ENCODE peak calls at places on chromosomes 13 and 19, in four cellular contexts. One of them, this sample, is unnamed.

GRCh38 chr19:49861541-49862410 is 5.6 kb downstream of the PNKP start:
- DNase-seq in GM12878: no peak
- DNase-seq in K562: no peak
- DNase-seq in HepG2: no peak
- DNase-seq in this sample: no peak

GRCh38 chr19:16901491-16902175 is 12.8 kb downstream of the F2RL3 start:
- DNase-seq in GM12878: no peak
- DNase-seq in K562: peak; percentile 72
- DNase-seq in HepG2: no peak
- DNase-seq in this sample: no peak

GRCh38 chr13:22828081-22828480 is 352.7 kb upstream of the SGCG start:
- DNase-seq in GM12878: no peak
- DNase-seq in K562: no peak
- DNase-seq in HepG2: no peak
- DNase-seq in this sample: no peak

GRCh38 chr19:41925208-41926003 is 2.8 kb downstream of the ERFL start:
- DNase-seq in K562: no peak
- DNase-seq in HepG2: no peak
- DNase-seq in GM12878: no peak
- DNase-seq in this sample: no peak

GRCh38 chr13:72258340-72258981 is 391.5 kb upstream of the DACH1 start:
- DNase-seq in GM12878: no peak
- DNase-seq in K562: no peak
- DNase-seq in HepG2: no peak
- DNase-seq in this sample: peak; percentile 35

GRCh38 chr19:42150940-42151339 is 18.7 kb upstream of the POU2F2 start:
- DNase-seq in GM12878: no peak
- DNase-seq in K562: no peak
- DNase-seq in HepG2: no peak
- DNase-seq in this sample: peak; percentile 28

GRCh38 chr19:39406656-39407393 is at the start of gene ZFP36:
- DNase-seq in HepG2: peak; percentile 70
- DNase-seq in GM12878: no peak
- DNase-seq in K562: peak; percentile 77
- DNase-seq in this sample: peak; percentile 80

GRCh38 chr19:48403606-48404005 is 10.1 kb downstream of the GRIN2D start:
- DNase-seq in K562: peak; percentile 36
- DNase-seq in GM12878: no peak
- DNase-seq in HepG2: peak; percentile 62
- DNase-seq in this sample: peak; percentile 71

GRCh38 chr19:37914908-37915307 is 7.9 kb downstream of the SIPA1L3 start:
- DNase-seq in K562: no peak
- DNase-seq in GM12878: peak; percentile 77
- DNase-seq in HepG2: no peak
- DNase-seq in this sample: no peak

GRCh38 chr13:33296793-33297425 is 11.4 kb upstream of the STARD13 start:
- DNase-seq in K562: no peak
- DNase-seq in HepG2: peak; percentile 68
- DNase-seq in GM12878: no peak
- DNase-seq in this sample: no peak

GRCh38 chr19:45882652-45883585 is 3.0 kb downstream of the IRF2BP1 start:
- DNase-seq in HepG2: peak; percentile 93
- DNase-seq in GM12878: peak; percentile 70
- DNase-seq in K562: peak; percentile 75
- DNase-seq in this sample: peak; percentile 94

GRCh38 chr19:47047931-47048399 is 459 bp downstream of the TMEM160 start:
- DNase-seq in HepG2: peak; percentile 93
- DNase-seq in GM12878: peak; percentile 64
- DNase-seq in K562: peak; percentile 97
- DNase-seq in this sample: peak; percentile 87

GRCh38 chr19:19423322-19423721 is 17.8 kb downstream of the GATAD2A start:
- DNase-seq in HepG2: no peak
- DNase-seq in K562: no peak
- DNase-seq in GM12878: no peak
- DNase-seq in this sample: no peak

GRCh38 chr13:111526922-111527321 is 206.5 kb downstream of the TEX29 start:
- DNase-seq in HepG2: no peak
- DNase-seq in K562: no peak
- DNase-seq in GM12878: no peak
- DNase-seq in this sample: no peak

GRCh38 chr19:16825312-16826168 is 3.7 kb upstream of the SIN3B start:
- DNase-seq in HepG2: no peak
- DNase-seq in GM12878: no peak
- DNase-seq in K562: no peak
- DNase-seq in this sample: peak; percentile 59

GRCh38 chr19:41323023-41323422 is 13.1 kb downstream of the CCDC97 start:
- DNase-seq in GM12878: no peak
- DNase-seq in HepG2: no peak
- DNase-seq in K562: no peak
- DNase-seq in this sample: no peak

GRCh38 chr13:81133066-81133465 is 792.1 kb upstream of the SPRY2 start:
- DNase-seq in HepG2: no peak
- DNase-seq in GM12878: no peak
- DNase-seq in K562: no peak
- DNase-seq in this sample: no peak

GRCh38 chr19:44704982-44705381 is 6.0 kb downstream of the CEACAM16 start:
- DNase-seq in GM12878: no peak
- DNase-seq in K562: no peak
- DNase-seq in HepG2: no peak
- DNase-seq in this sample: no peak

GRCh38 chr19:35248310-35249145 is at the start of gene LSR:
- DNase-seq in GM12878: peak; percentile 70
- DNase-seq in HepG2: peak; percentile 89
- DNase-seq in K562: peak; percentile 95
- DNase-seq in this sample: peak; percentile 92

GRCh38 chr19:41912899-41913475 is 15.3 kb downstream of the ERFL start:
- DNase-seq in HepG2: no peak
- DNase-seq in GM12878: no peak
- DNase-seq in K562: no peak
- DNase-seq in this sample: peak; percentile 48

GRCh38 chr13:33997574-33997973 is 179.6 kb downstream of the RFC3 start:
- DNase-seq in K562: no peak
- DNase-seq in HepG2: no peak
- DNase-seq in GM12878: no peak
- DNase-seq in this sample: no peak

GRCh38 chr13:50712469-50712868 is 131.0 kb downstream of the DLEU7 start:
- DNase-seq in HepG2: no peak
- DNase-seq in K562: no peak
- DNase-seq in GM12878: no peak
- DNase-seq in this sample: no peak

GRCh38 chr19:29871143-29871542 is 59.4 kb downstream of the CCNE1 start:
- DNase-seq in HepG2: no peak
- DNase-seq in K562: no peak
- DNase-seq in GM12878: no peak
- DNase-seq in this sample: no peak
- TF ChIP-seq ETV6 in HepG2: no peak
- TF ChIP-seq ETV6 in K562: no peak
- TF ChIP-seq ETV6 in GM12878: no peak
- TF ChIP-seq ETV6 in this sample: no peak

GRCh38 chr13:43572601-43573360 is 214.0 kb downstream of the ENOX1 start:
- DNase-seq in K562: no peak
- DNase-seq in HepG2: no peak
- DNase-seq in GM12878: no peak
- DNase-seq in this sample: no peak
- TF ChIP-seq ATF3 in K562: no peak
- TF ChIP-seq ATF3 in HepG2: no peak
- TF ChIP-seq ATF3 in GM12878: no peak
- TF ChIP-seq ATF3 in this sample: no peak

GRCh38 chr13:21707586-21707985 is 36.7 kb downstream of the FGF9 start:
- DNase-seq in GM12878: no peak
- DNase-seq in HepG2: no peak
- DNase-seq in K562: no peak
- DNase-seq in this sample: no peak

GRCh38 chr13:21698975-21699679 is 28.3 kb downstream of the FGF9 start:
- DNase-seq in HepG2: no peak
- DNase-seq in K562: no peak
- DNase-seq in GM12878: no peak
- DNase-seq in this sample: no peak

DNA sequence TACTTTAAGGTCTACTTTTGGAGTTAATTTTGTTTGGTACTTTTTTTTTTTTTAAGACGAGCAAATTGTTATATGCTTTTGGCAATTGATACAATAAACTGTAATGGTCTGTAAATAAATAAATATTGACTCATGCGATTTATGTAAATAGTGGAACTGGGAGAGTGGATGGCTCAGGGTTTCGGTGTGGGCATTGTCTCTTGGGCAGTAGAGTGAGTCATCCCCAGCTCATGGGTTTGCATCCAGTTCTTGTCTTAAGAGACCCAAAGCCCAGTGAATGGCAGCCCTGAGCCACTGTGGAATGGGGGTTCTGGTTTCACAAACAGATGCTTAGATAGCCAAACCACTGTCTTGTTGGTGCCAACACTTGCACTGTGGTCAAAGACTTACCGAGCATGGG is 33.0 kb downstream of the FGF9 start:
- DNase-seq in GM12878: no peak
- DNase-seq in K562: no peak
- DNase-seq in HepG2: no peak
- DNase-seq in this sample: no peak
- TF ChIP-seq ETV6 in GM12878: no peak
- TF ChIP-seq ETV6 in K562: no peak
- TF ChIP-seq ETV6 in HepG2: no peak
- TF ChIP-seq ETV6 in this sample: no peak

GRCh38 chr13:20609145-20609544 is 42.2 kb downstream of the IFT88 start:
- DNase-seq in GM12878: no peak
- DNase-seq in K562: no peak
- DNase-seq in HepG2: no peak
- DNase-seq in this sample: no peak
- TF ChIP-seq ATF3 in GM12878: no peak
- TF ChIP-seq ATF3 in K562: no peak
- TF ChIP-seq ATF3 in HepG2: no peak
- TF ChIP-seq ATF3 in this sample: no peak

GRCh38 chr19:7851623-7852500 is 21.8 kb downstream of the EVI5L start:
- DNase-seq in HepG2: no peak
- DNase-seq in K562: no peak
- DNase-seq in GM12878: no peak
- DNase-seq in this sample: no peak
- TF ChIP-seq ETV6 in HepG2: no peak
- TF ChIP-seq ETV6 in K562: no peak
- TF ChIP-seq ETV6 in GM12878: no peak
- TF ChIP-seq ETV6 in this sample: no peak

GRCh38 chr13:100636441-100636840 is 38.2 kb downstream of the TMTC4 start:
- DNase-seq in HepG2: no peak
- DNase-seq in K562: no peak
- DNase-seq in GM12878: no peak
- DNase-seq in this sample: no peak
- TF ChIP-seq ATF3 in HepG2: no peak
- TF ChIP-seq ATF3 in K562: no peak
- TF ChIP-seq ATF3 in GM12878: no peak
- TF ChIP-seq ATF3 in this sample: no peak

GRCh38 chr13:73945371-73945770 is 188.8 kb downstream of the KLF12 start:
- DNase-seq in HepG2: no peak
- DNase-seq in K562: no peak
- DNase-seq in GM12878: no peak
- DNase-seq in this sample: no peak
- TF ChIP-seq ETV6 in HepG2: no peak
- TF ChIP-seq ETV6 in K562: no peak
- TF ChIP-seq ETV6 in GM12878: no peak
- TF ChIP-seq ETV6 in this sample: no peak

This sample was measured in WTC11.